ENCODE peak calls at places on chromosomes 16 and 17, in ten cellular contexts. K, T, S, A, C, H, N, J, Q and E are unnamed samples.

GRCh38 chr17:27600471-27600870 is 30.5 kb upstream of the LGALS9 start:
- DNase-seq in N (no peak), H (no peak), Q (no peak), C (no peak), A (no peak), K (no peak), J (no peak), S (no peak), T (peak), E (no peak)

GRCh38 chr17:4596636-4597380 is 12.5 kb downstream of the SMTNL2 start:
- DNase-seq in Q (no peak), S (no peak), T (no peak), J (no peak), N (no peak), C (no peak), K (no peak), H (no peak), A (no peak), E (no peak)

GRCh38 chr16:66881964-66882508 is 1.7 kb downstream of the PDP2 start:
- DNase-seq in Q (no peak), T (no peak), S (no peak), C (no peak), H (no peak), K (no peak), N (no peak), A (no peak), J (no peak), E (no peak)

GRCh38 chr17:38452719-38453118 is 24.5 kb downstream of the ARHGAP23 start:
- DNase-seq in N (no peak), K (no peak), T (no peak), S (no peak), A (no peak), J (no peak), Q (no peak), C (no peak), H (no peak), E (no peak)

GRCh38 chr16:88769617-88770458 is 15.2 kb downstream of the PIEZO1 start:
- DNase-seq in T (no peak), H (peak), S (peak), C (no peak), K (no peak), Q (no peak), J (no peak), A (no peak), N (peak), E (no peak)

GRCh38 chr16:260326-260725 is 15.4 kb downstream of the RGS11 start:
- DNase-seq in H (no peak), S (no peak), A (no peak), N (no peak), J (no peak), C (no peak), T (no peak), Q (no peak), K (no peak), E (no peak)

GRCh38 chr17:50209472-50210248 is 8.2 kb upstream of the COL1A1 start:
- DNase-seq in C (no peak), Q (peak), T (peak), A (peak), H (peak), S (no peak), K (no peak), J (no peak), N (peak), E (no peak)

GRCh38 chr16:77289331-77289809 is 90.2 kb downstream of the SYCE1L start:
- DNase-seq in Q (peak), C (no peak), K (no peak), A (no peak), T (peak), N (no peak), H (no peak), J (no peak), S (no peak), E (no peak)

GRCh38 chr16:13392341-13392740 is 490.9 kb downstream of the SHISA9 start:
- DNase-seq in J (no peak), H (no peak), N (no peak), S (no peak), Q (no peak), A (no peak), C (no peak), T (no peak), K (no peak), E (no peak)

GRCh38 chr17:76246080-76247066 is 6.1 kb upstream of the RNF157 start:
- DNase-seq in A (no peak), Q (peak), C (no peak), J (no peak), H (peak), S (peak), N (no peak), T (no peak), K (peak), E (no peak)

GRCh38 chr17:40540448-40540847 is 24.8 kb downstream of the CCR7 start:
- DNase-seq in H (no peak), T (no peak), N (no peak), Q (no peak), C (no peak), A (no peak), J (no peak), S (peak), K (peak), E (no peak)

GRCh38 chr17:52170963-52171572 is 12.6 kb upstream of the CA10 start:
- DNase-seq in A (no peak), N (peak), Q (peak), T (peak), C (no peak), H (peak), K (no peak), J (no peak), S (peak), E (peak)

GRCh38 chr17:19404264-19404663 is 6.8 kb upstream of the RNF112 start:
- DNase-seq in J (no peak), Q (no peak), T (no peak), S (no peak), C (no peak), H (no peak), N (no peak), A (no peak), K (no peak), E (no peak)

GRCh38 chr17:76686538-76687277 is 24.1 kb downstream of the MXRA7 start:
- DNase-seq in S (no peak), C (no peak), J (no peak), Q (no peak), T (no peak), A (no peak), N (no peak), K (no peak), H (no peak), E (no peak)